ENCODE peak calls at places on chromosomes 13 and 19, in five cellular contexts. O, F, S, Z and E are unnamed samples.

GRCh38 chr19:13097331-13098258 is 5.1 kb downstream of the LYL1 start:
- DNase-seq in F (no peak), O (no peak), Z (no peak), S (peak), E (no peak)

GRCh38 chr13:24625324-24625723 is 54.9 kb upstream of the ATP12A start:
- DNase-seq in Z (no peak), O (no peak), F (no peak), S (peak), E (no peak)

GRCh38 chr19:7737215-7737614 is 5.3 kb upstream of the CLEC4G start:
- DNase-seq in O (no peak), Z (no peak), F (no peak), S (no peak), E (no peak)

GRCh38 chr13:102687520-102687919 is 7.3 kb downstream of the METTL21C start:
- DNase-seq in O (no peak), S (no peak), F (no peak), Z (no peak), E (no peak)

GRCh38 chr13:42272776-42273175 is 824 bp downstream of the AKAP11 start:
- DNase-seq in F (no peak), S (no peak), O (no peak), Z (no peak), E (no peak)

GRCh38 chr13:26965976-26966375 is 205.4 kb upstream of the GPR12 start:
- DNase-seq in F (no peak), S (no peak), Z (peak), O (peak), E (peak)

GRCh38 chr19:47229674-47230121 is 1.3 kb downstream of the BBC3 start:
- DNase-seq in O (no peak), Z (no peak), F (no peak), S (no peak), E (no peak)

GRCh38 chr13:42041684-42042035 is 6.8 kb upstream of the DGKH start:
- DNase-seq in F (peak), Z (peak), S (peak), O (peak), E (peak)

GRCh38 chr13:60959427-60959826 is 456.2 kb downstream of the PCDH20 start:
- DNase-seq in Z (no peak), O (no peak), S (no peak), F (no peak), E (no peak)

GRCh38 chr19:50967924-50968708 is 1.3 kb downstream of the KLK6 start:
- DNase-seq in O (no peak), F (no peak), S (no peak), Z (no peak), E (no peak)

GRCh38 chr13:92224825-92225224 is 826.4 kb downstream of the GPC5 start:
- DNase-seq in O (no peak), S (no peak), F (no peak), Z (no peak), E (no peak)

GRCh38 chr13:23488442-23488841 is 54.9 kb upstream of the SACS start:
- DNase-seq in Z (peak), O (no peak), S (peak), F (no peak), E (no peak)

GRCh38 chr13:98576215-98576945 is 527 bp downstream of the STK24 start:
- DNase-seq in Z (no peak), S (peak), F (peak), O (peak), E (no peak)

GRCh38 chr19:46475976-46476375 is 4.6 kb upstream of the PNMA8A start:
- DNase-seq in O (no peak), Z (no peak), F (no peak), S (no peak), E (no peak)

GRCh38 chr13:101529419-101529818 is 76.9 kb downstream of the ITGBL1 start:
- DNase-seq in O (no peak), S (no peak), F (no peak), Z (no peak), E (no peak)

GRCh38 chr13:99484405-99484981 is 16.8 kb upstream of the TM9SF2 start:
- DNase-seq in F (no peak), Z (no peak), O (no peak), S (no peak), E (no peak)

GRCh38 chr19:9187191-9187590 is 8.4 kb downstream of the OR7D2 start:
- DNase-seq in O (no peak), Z (no peak), S (no peak), F (no peak), E (no peak)

GRCh38 chr19:409006-409514 is at the start of gene C2CD4C:
- DNase-seq in Z (no peak), F (peak), O (no peak), S (peak), E (no peak)

GRCh38 chr13:38590230-38590629 is 96.6 kb upstream of the FREM2 start:
- DNase-seq in F (no peak), Z (no peak), S (no peak), O (no peak), E (no peak)

GRCh38 chr13:32537580-32538233 is 888 bp downstream of the N4BP2L2 start:
- DNase-seq in S (no peak), Z (no peak), O (peak), F (peak), E (no peak)

GRCh38 chr13:45564108-45564507 is 51.4 kb downstream of the ERICH6B start:
- DNase-seq in S (no peak), Z (peak), O (no peak), F (no peak), E (no peak)

GRCh38 chr13:60051754-60052153 is 112.0 kb downstream of the DIAPH3 start:
- DNase-seq in S (no peak), Z (no peak), O (no peak), F (no peak), E (no peak)

GRCh38 chr19:4851551-4852290 is 15.7 kb downstream of the PLIN3 start:
- DNase-seq in F (peak), S (peak), O (peak), Z (peak), E (peak)